ENCODE peak calls at places on chromosomes 3 and 15, in five cellular contexts. One of them, this sample, is unnamed.

GRCh38 chr3:182530316-182530715 is 263.0 kb upstream of the ATP11B start:
- DNase-seq in suprapubic skin: no peak
- DNase-seq in esophagus muscularis mucosa: peak
- DNase-seq in sigmoid colon: no peak
- DNase-seq in HL-60: no peak
- DNase-seq in this sample: no peak

GRCh38 chr3:196968233-196969000 is at the start of gene PIGZ:
- DNase-seq in esophagus muscularis mucosa: no peak
- DNase-seq in suprapubic skin: peak
- DNase-seq in HL-60: peak
- DNase-seq in sigmoid colon: no peak
- DNase-seq in this sample: no peak

GRCh38 chr15:34795267-34796081 is at the start of gene ACTC1:
- DNase-seq in HL-60: no peak
- DNase-seq in sigmoid colon: peak
- DNase-seq in suprapubic skin: no peak
- DNase-seq in esophagus muscularis mucosa: no peak
- DNase-seq in this sample: no peak

GRCh38 chr3:71208273-71209095 is 375.0 kb downstream of the FOXP1 start:
- DNase-seq in suprapubic skin: no peak
- DNase-seq in HL-60: peak
- DNase-seq in sigmoid colon: no peak
- DNase-seq in esophagus muscularis mucosa: no peak
- DNase-seq in this sample: no peak

GRCh38 chr15:82789491-82789890 is 16.4 kb downstream of the FSD2 start:
- DNase-seq in esophagus muscularis mucosa: no peak
- DNase-seq in HL-60: no peak
- DNase-seq in sigmoid colon: no peak
- DNase-seq in suprapubic skin: no peak
- DNase-seq in this sample: no peak

GRCh38 chr3:11350374-11350773 is 78.2 kb downstream of the ATG7 start:
- DNase-seq in HL-60: no peak
- DNase-seq in suprapubic skin: no peak
- DNase-seq in sigmoid colon: no peak
- DNase-seq in esophagus muscularis mucosa: no peak
- DNase-seq in this sample: no peak

GRCh38 chr3:3200632-3201212 is 21.2 kb upstream of the CRBN start:
- DNase-seq in sigmoid colon: no peak
- DNase-seq in suprapubic skin: no peak
- DNase-seq in esophagus muscularis mucosa: no peak
- DNase-seq in HL-60: peak
- DNase-seq in this sample: no peak

GRCh38 chr3:120682095-120682681 is at the start of gene HGD:
- DNase-seq in sigmoid colon: no peak
- DNase-seq in suprapubic skin: no peak
- DNase-seq in HL-60: no peak
- DNase-seq in esophagus muscularis mucosa: no peak
- DNase-seq in this sample: peak

GRCh38 chr3:187079090-187080022 is 59.9 kb downstream of the RPL39L start:
- DNase-seq in HL-60: no peak
- DNase-seq in sigmoid colon: no peak
- DNase-seq in esophagus muscularis mucosa: no peak
- DNase-seq in suprapubic skin: no peak
- DNase-seq in this sample: no peak
- TF ChIP-seq POLR2AphosphoS5 in HL-60: no peak
- TF ChIP-seq POLR2AphosphoS5 in sigmoid colon: no peak
- TF ChIP-seq POLR2AphosphoS5 in esophagus muscularis mucosa: no peak
- TF ChIP-seq POLR2AphosphoS5 in suprapubic skin: no peak
- TF ChIP-seq POLR2AphosphoS5 in this sample: no peak

DNA sequence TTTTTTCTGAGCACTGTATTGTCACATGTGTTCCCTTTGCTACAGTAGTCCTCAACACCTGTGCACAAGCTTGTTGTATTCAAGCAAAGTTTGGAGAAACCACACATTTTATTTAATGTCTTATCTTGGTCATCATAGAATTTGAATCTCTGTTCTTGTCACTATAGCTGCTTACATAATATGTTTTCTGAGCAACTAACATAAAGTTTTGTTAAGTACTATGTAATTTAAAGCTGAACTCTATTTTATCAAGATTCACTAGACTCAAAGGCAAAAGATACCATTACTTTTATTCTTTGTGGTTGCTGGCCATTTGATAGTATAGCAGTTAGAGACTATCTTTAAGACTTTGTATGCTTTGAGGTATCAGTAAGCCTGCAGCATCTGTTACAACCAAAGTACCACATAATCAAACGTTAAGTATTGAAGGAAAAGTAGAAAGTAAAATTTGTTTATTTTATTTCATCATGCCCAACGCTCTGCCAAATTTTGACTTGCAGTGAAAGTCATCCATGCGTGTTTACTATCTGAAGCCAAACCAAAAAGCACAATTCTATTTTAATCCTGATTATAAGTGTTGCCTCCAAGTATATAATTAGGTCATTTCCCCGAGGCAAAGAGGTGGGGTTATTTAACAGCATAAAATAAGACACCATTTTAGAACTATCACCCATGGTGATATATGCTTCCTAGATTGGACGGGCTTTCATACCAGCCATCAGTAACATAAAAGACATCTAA is 10.3 kb upstream of the ABHD10 start:
- DNase-seq in esophagus muscularis mucosa: no peak
- DNase-seq in HL-60: no peak
- DNase-seq in suprapubic skin: no peak
- DNase-seq in sigmoid colon: no peak
- DNase-seq in this sample: no peak
- TF ChIP-seq POLR2AphosphoS5 in esophagus muscularis mucosa: no peak
- TF ChIP-seq POLR2AphosphoS5 in HL-60: no peak
- TF ChIP-seq POLR2AphosphoS5 in suprapubic skin: no peak
- TF ChIP-seq POLR2AphosphoS5 in sigmoid colon: no peak
- TF ChIP-seq POLR2AphosphoS5 in this sample: no peak

DNA sequence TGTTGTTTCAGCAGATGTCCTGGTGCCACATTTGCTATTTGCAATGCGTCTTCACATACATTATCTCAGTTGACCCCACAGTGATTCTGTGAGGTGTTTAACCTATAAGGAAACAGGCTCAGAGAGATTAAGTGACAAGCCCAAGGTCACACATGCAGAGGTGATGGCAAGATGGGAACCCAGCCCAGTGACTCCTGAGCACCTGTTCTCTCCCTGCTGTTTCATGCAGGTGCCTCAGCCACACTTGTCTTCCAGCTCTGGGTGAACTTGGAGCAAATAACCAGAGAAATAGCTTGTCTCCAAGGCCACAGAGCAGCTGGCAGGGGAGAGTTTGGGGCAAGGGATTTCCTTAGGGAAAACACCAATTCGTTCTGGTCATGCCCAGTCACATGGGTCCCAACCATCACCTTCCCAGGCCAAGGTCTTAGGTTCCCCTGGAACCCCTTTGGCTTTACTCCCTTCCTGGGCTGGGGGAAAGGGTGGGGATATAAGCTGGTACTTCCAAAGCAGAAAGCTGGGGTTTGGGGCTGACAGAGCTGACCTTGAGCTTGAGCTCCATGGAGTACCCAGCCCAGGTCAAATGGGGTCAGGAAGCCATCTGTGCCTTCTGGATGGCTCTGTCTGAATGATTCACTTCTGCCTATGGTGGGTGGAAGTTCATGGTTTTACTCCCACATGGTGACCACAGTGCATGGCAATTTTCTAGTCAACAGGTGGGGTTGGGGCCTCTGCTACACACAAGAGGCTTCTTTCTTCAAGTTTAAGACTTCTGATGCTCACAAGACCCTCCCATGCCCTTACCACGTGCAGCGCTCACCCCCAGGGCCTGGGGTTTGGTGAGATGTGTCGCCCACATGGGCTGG is 22.4 kb downstream of the LIPC start:
- DNase-seq in suprapubic skin: no peak
- DNase-seq in HL-60: peak
- DNase-seq in sigmoid colon: peak
- DNase-seq in esophagus muscularis mucosa: no peak
- DNase-seq in this sample: no peak
- TF ChIP-seq POLR2AphosphoS5 in suprapubic skin: no peak
- TF ChIP-seq POLR2AphosphoS5 in HL-60: peak
- TF ChIP-seq POLR2AphosphoS5 in sigmoid colon: no peak
- TF ChIP-seq POLR2AphosphoS5 in esophagus muscularis mucosa: no peak
- TF ChIP-seq POLR2AphosphoS5 in this sample: no peak

DNA sequence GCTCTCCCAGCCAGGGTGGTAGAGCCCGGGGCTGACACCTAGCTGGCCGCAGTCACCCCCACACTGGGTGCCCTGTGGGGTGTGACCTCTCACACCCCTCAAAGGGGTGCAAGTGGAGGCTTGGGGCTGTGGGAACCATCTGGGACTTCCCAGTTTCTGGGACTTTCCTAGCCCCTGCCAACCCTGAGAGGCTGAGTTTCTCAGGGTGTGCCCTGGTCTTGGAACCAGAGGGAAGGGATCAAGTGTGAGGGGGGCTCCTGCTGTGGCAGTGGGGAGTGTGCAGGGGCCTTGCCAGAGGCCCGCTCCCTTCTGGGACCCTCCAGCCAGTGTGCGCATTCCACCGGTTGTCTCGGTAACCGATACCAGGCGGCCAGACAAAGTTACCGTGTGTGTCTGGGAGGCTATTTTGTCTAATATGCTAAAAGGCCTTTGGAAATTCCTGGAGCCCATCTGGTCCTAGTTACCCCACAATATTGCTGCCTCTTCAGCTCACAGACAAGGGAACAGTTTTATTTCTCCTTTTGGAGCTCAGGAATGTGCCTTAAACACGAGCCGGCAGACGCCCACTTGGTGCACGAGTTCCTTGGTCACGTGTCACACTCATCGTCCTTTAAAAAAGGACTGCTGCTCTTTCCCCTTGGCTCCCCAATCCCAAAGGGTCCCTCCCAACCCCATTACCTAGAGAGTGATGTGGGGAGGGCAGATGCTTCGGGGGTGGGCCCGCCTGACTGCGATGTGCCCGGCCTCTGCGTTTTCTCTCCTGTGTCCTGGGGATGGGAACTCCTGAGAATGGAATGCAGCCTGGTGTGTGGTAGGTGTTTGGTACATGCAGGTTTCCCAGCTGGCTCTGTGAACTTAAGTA is 33.2 kb downstream of the HDAC11 start:
- DNase-seq in esophagus muscularis mucosa: no peak
- DNase-seq in HL-60: no peak
- DNase-seq in sigmoid colon: no peak
- DNase-seq in suprapubic skin: peak
- DNase-seq in this sample: no peak
- TF ChIP-seq POLR2AphosphoS5 in esophagus muscularis mucosa: no peak
- TF ChIP-seq POLR2AphosphoS5 in HL-60: no peak
- TF ChIP-seq POLR2AphosphoS5 in sigmoid colon: no peak
- TF ChIP-seq POLR2AphosphoS5 in suprapubic skin: no peak
- TF ChIP-seq POLR2AphosphoS5 in this sample: peak

GRCh38 chr3:188052229-188052965 is 101.6 kb upstream of the LPP start:
- DNase-seq in HL-60: no peak
- DNase-seq in suprapubic skin: peak
- DNase-seq in sigmoid colon: peak
- DNase-seq in esophagus muscularis mucosa: peak
- DNase-seq in this sample: peak
- TF ChIP-seq POLR2AphosphoS5 in HL-60: no peak
- TF ChIP-seq POLR2AphosphoS5 in suprapubic skin: peak
- TF ChIP-seq POLR2AphosphoS5 in sigmoid colon: peak
- TF ChIP-seq POLR2AphosphoS5 in esophagus muscularis mucosa: peak
- TF ChIP-seq POLR2AphosphoS5 in this sample: peak

GRCh38 chr3:184498986-184499606 is 62.5 kb upstream of the EPHB3 start:
- DNase-seq in suprapubic skin: no peak
- DNase-seq in esophagus muscularis mucosa: no peak
- DNase-seq in HL-60: peak
- DNase-seq in sigmoid colon: no peak
- DNase-seq in this sample: no peak

GRCh38 chr3:184503647-184504046 is 57.9 kb upstream of the EPHB3 start:
- DNase-seq in HL-60: no peak
- DNase-seq in suprapubic skin: no peak
- DNase-seq in sigmoid colon: no peak
- DNase-seq in esophagus muscularis mucosa: no peak
- DNase-seq in this sample: no peak

GRCh38 chr3:184496933-184497332 is 64.7 kb upstream of the EPHB3 start:
- DNase-seq in sigmoid colon: no peak
- DNase-seq in esophagus muscularis mucosa: no peak
- DNase-seq in HL-60: no peak
- DNase-seq in suprapubic skin: no peak
- DNase-seq in this sample: no peak

GRCh38 chr3:184502123-184502667 is 59.4 kb upstream of the EPHB3 start:
- DNase-seq in sigmoid colon: no peak
- DNase-seq in esophagus muscularis mucosa: no peak
- DNase-seq in suprapubic skin: no peak
- DNase-seq in HL-60: no peak
- DNase-seq in this sample: no peak

GRCh38 chr3:184500344-184500923 is 61.2 kb upstream of the EPHB3 start:
- DNase-seq in sigmoid colon: no peak
- DNase-seq in suprapubic skin: no peak
- DNase-seq in esophagus muscularis mucosa: no peak
- DNase-seq in HL-60: no peak
- DNase-seq in this sample: no peak
- TF ChIP-seq POLR2AphosphoS5 in sigmoid colon: no peak
- TF ChIP-seq POLR2AphosphoS5 in suprapubic skin: no peak
- TF ChIP-seq POLR2AphosphoS5 in esophagus muscularis mucosa: no peak
- TF ChIP-seq POLR2AphosphoS5 in HL-60: no peak
- TF ChIP-seq POLR2AphosphoS5 in this sample: no peak